ENCODE peak calls at places on chromosomes 4 and X, in seven cellular contexts. D is PC-3; H is lower leg skin; I is stimulated activated CD4-positive, alpha-beta T cell treated with anti-CD3 and anti-CD28 coated beads, Interleukin-4, amount 100 ng/mL, for 24 hours; F is fibroblast of the aortic adventitia; O is heart right ventricle; N is T-cell. B is an unnamed sample.

GRCh38 chr4:186458050-186458449 is 97.3 kb downstream of the MTNR1A start:
- DNase-seq in N (no peak), O (no peak), I (no peak), D (no peak), H (no peak), F (no peak), B (no peak)

GRCh38 chrX:108323751-108324150 is 114.5 kb downstream of the COL4A6 start:
- DNase-seq in F (no peak), N (no peak), D (no peak), I (no peak), O (no peak), H (no peak), B (no peak)

GRCh38 chr4:6773106-6773505 is 9.4 kb upstream of the KIAA0232 start:
- DNase-seq in D (peak), H (no peak), N (no peak), O (no peak), F (no peak), I (no peak), B (no peak)

GRCh38 chrX:107894038-107894437 is 68.4 kb downstream of the MID2 start:
- DNase-seq in O (no peak), I (peak), N (peak), D (peak), H (no peak), F (peak), B (no peak)

GRCh38 chrX:148995661-148996060 is 495.2 kb downstream of the AFF2 start:
- DNase-seq in H (no peak), N (no peak), O (no peak), I (no peak), F (no peak), D (no peak), B (no peak)

GRCh38 chr4:173490817-173491518 is 39.1 kb downstream of the HAND2 start:
- DNase-seq in O (no peak), N (no peak), D (peak), H (no peak), F (peak), I (no peak), B (no peak)

GRCh38 chrX:31423575-31424284 is 351.9 kb upstream of the FTHL17 start:
- DNase-seq in F (peak), N (no peak), O (no peak), I (peak), D (peak), H (no peak), B (no peak)

GRCh38 chrX:119230850-119231249 is 5.2 kb upstream of the PGRMC1 start:
- DNase-seq in O (no peak), I (peak), F (no peak), N (no peak), H (no peak), D (no peak), B (peak)

GRCh38 chr4:70838972-70839536 is 636 bp downstream of the GRSF1 start:
- DNase-seq in N (peak), D (peak), F (peak), H (peak), I (peak), O (peak), B (peak)

GRCh38 chrX:105167233-105167632 is 53.3 kb downstream of the TEX13A start:
- DNase-seq in N (no peak), I (no peak), O (no peak), F (no peak), D (peak), H (no peak), B (no peak)

GRCh38 chr4:186808635-186809018 is 85.0 kb upstream of the FAT1 start:
- DNase-seq in I (no peak), O (no peak), F (peak), N (no peak), D (peak), H (no peak), B (no peak)

GRCh38 chr4:71380721-71381120 is 41.9 kb downstream of the SLC4A4 start:
- DNase-seq in I (no peak), O (no peak), H (no peak), F (peak), D (peak), N (no peak), B (no peak)

GRCh38 chrX:17030092-17030491 is 83.6 kb downstream of the REPS2 start:
- DNase-seq in O (no peak), I (no peak), D (no peak), N (no peak), F (no peak), H (no peak), B (no peak)